ENCODE peak calls at places on chromosomes 4 and X, in eight cellular contexts. H is neural progenitor cell; K is GM04504; M is activated naive CD4-positive, alpha-beta T cell treated with anti-CD3 and anti-CD28 coated beads for 36 hours; Q is IMR-90; X is ascending aorta; S is activated CD4-positive, CD25-positive, alpha-beta regulatory T cell; O is aorta. T is an unnamed sample.

GRCh38 chr4:55347610-55348228 is 1.7 kb downstream of the SRD5A3 start:
- DNase-seq in H (no peak), K (no peak), M (no peak), Q (no peak), X (no peak), S (no peak), O (no peak), T (no peak)

GRCh38 chr4:1395941-1396805 is 10.1 kb downstream of the NKX1-1 start:
- DNase-seq in H (no peak), K (no peak), M (no peak), Q (no peak), X (no peak), S (no peak), O (peak; percentile 43), T (no peak)

GRCh38 chr4:150078996-150079581 is 844 bp downstream of the DCLK2 start:
- DNase-seq in H (peak; percentile 64), K (no peak), M (peak; percentile 27), Q (peak; percentile 40), X (no peak), S (no peak), O (peak; percentile 79), T (peak; percentile 55)

GRCh38 chrX:70331161-70331560 is 41.3 kb downstream of the KIF4A start:
- DNase-seq in H (no peak), K (no peak), M (no peak), Q (peak; percentile 16), X (no peak), S (no peak), O (no peak), T (no peak)

GRCh38 chrX:627995-628394 is 2.6 kb upstream of the SHOX start:
- DNase-seq in H (no peak), K (no peak), M (no peak), Q (no peak), X (no peak), S (no peak), O (no peak), T (no peak)

GRCh38 chr4:56575820-56576429 is 70.3 kb downstream of the ARL9 start:
- DNase-seq in H (peak; percentile 5), K (peak; percentile 12), M (no peak), Q (peak; percentile 63), X (no peak), S (no peak), O (no peak), T (peak; percentile 41)

GRCh38 chrX:149506349-149506748 is 1.2 kb upstream of the IDS start:
- DNase-seq in H (no peak), K (no peak), M (no peak), Q (no peak), X (no peak), S (no peak), O (no peak), T (no peak)

GRCh38 chr4:26320159-26320452 is 708 bp upstream of the RBPJ start:
- DNase-seq in H (no peak), K (no peak), M (no peak), Q (peak; percentile 28), X (no peak), S (no peak), O (no peak), T (peak; percentile 71)

GRCh38 chr4:93791570-93792195 is 36.9 kb upstream of the ATOH1 start:
- DNase-seq in H (peak; percentile 83), K (peak; percentile 14), M (peak; percentile 60), Q (peak; percentile 48), X (no peak), S (no peak), O (no peak), T (peak; percentile 77)

GRCh38 chr4:183505556-183506388 is 914 bp downstream of the ING2 start:
- DNase-seq in H (peak; percentile 93), K (peak; percentile 68), M (peak; percentile 83), Q (peak; percentile 84), X (peak; percentile 64), S (peak; percentile 81), O (peak; percentile 96), T (peak; percentile 86)

GRCh38 chr4:657338-658030 is 16.6 kb downstream of the ATP5ME start:
- DNase-seq in H (peak; percentile 2), K (no peak), M (no peak), Q (no peak), X (no peak), S (no peak), O (peak; percentile 62), T (no peak)

GRCh38 chr4:76744253-76744921 is 153.6 kb downstream of the SOWAHB start:
- DNase-seq in H (no peak), K (peak; percentile 53), M (no peak), Q (peak; percentile 83), X (no peak), S (no peak), O (no peak), T (no peak)

GRCh38 chrX:54820737-54821136 is 13.2 kb downstream of the MAGED2 start:
- DNase-seq in H (no peak), K (no peak), M (no peak), Q (no peak), X (no peak), S (no peak), O (no peak), T (no peak)

GRCh38 chrX:21225643-21226042 is 148.6 kb upstream of the CNKSR2 start:
- DNase-seq in H (no peak), K (peak; percentile 1), M (no peak), Q (no peak), X (no peak), S (no peak), O (no peak), T (no peak)

GRCh38 chr4:19693949-19694597 is 557.6 kb upstream of the SLIT2 start:
- DNase-seq in H (no peak), K (no peak), M (no peak), Q (no peak), X (no peak), S (no peak), O (no peak), T (no peak)

GRCh38 chrX:37824491-37825224 is 22.7 kb downstream of the DYNLT3 start:
- DNase-seq in H (no peak), K (no peak), M (no peak), Q (no peak), X (no peak), S (no peak), O (no peak), T (no peak)

GRCh38 chr4:165301833-165302232 is 25.6 kb upstream of the MSMO1 start:
- DNase-seq in H (no peak), K (no peak), M (peak; percentile 18), Q (peak; percentile 54), X (no peak), S (no peak), O (no peak), T (no peak)

GRCh38 chr4:189202182-189202868 is 738.3 kb upstream of the FRG1 start:
- DNase-seq in H (peak; percentile 79), K (peak; percentile 22), M (peak; percentile 29), Q (peak; percentile 92), X (no peak), S (no peak), O (peak; percentile 84), T (peak; percentile 43)